ENCODE peak calls at places on chromosomes 16 and 17, in seven cellular contexts. N is T-helper 2 cell, G is psoas muscle, Q is NCI-H1092, Y is neural crest cell, V is T-helper 17 cell, W is upper lobe of left lung. H is an unnamed sample.

GRCh38 chr17:17675925-17676534 is 5.2 kb upstream of the RAI1 start:
- DNase-seq in N (peak), G (peak), Q (no peak), Y (no peak), V (no peak), W (no peak), H (no peak)

GRCh38 chr16:14164916-14165684 is 94.0 kb downstream of the MRTFB start:
- DNase-seq in N (no peak), G (no peak), Q (no peak), Y (no peak), V (no peak), W (no peak), H (no peak)

GRCh38 chr16:84044108-84044488 is 1.5 kb upstream of the SLC38A8 start:
- DNase-seq in N (no peak), G (no peak), Q (no peak), Y (no peak), V (no peak), W (no peak), H (no peak)

GRCh38 chr16:47592232-47592631 is 131.1 kb downstream of the PHKB start:
- DNase-seq in N (no peak), G (no peak), Q (no peak), Y (no peak), V (no peak), W (no peak), H (no peak)

GRCh38 chr17:7686221-7687071 is 844 bp downstream of the TP53 start:
- DNase-seq in N (peak), G (peak), Q (peak), Y (peak), V (peak), W (peak), H (peak)

GRCh38 chr17:57379237-57380054 is 123.1 kb downstream of the MSI2 start:
- DNase-seq in N (no peak), G (no peak), Q (no peak), Y (no peak), V (no peak), W (peak), H (no peak)

GRCh38 chr16:13378151-13378550 is 476.8 kb downstream of the SHISA9 start:
- DNase-seq in N (no peak), G (no peak), Q (no peak), Y (no peak), V (no peak), W (no peak), H (no peak)

GRCh38 chr16:87133966-87134945 is 182.9 kb downstream of the C16orf95 start:
- DNase-seq in N (no peak), G (no peak), Q (no peak), Y (no peak), V (no peak), W (no peak), H (no peak)

GRCh38 chr17:51407576-51407975 is 147.2 kb downstream of the UTP18 start:
- DNase-seq in N (no peak), G (no peak), Q (no peak), Y (no peak), V (no peak), W (no peak), H (no peak)

GRCh38 chr16:26129997-26130396 is 438.2 kb downstream of the HS3ST4 start:
- DNase-seq in N (no peak), G (no peak), Q (no peak), Y (no peak), V (no peak), W (no peak), H (no peak)

GRCh38 chr17:1511290-1511689 is 5.1 kb downstream of the INPP5K start:
- DNase-seq in N (no peak), G (peak), Q (no peak), Y (no peak), V (no peak), W (no peak), H (no peak)

GRCh38 chr16:50224297-50224696 is 42.1 kb upstream of the ADCY7 start:
- DNase-seq in N (no peak), G (no peak), Q (no peak), Y (no peak), V (no peak), W (no peak), H (no peak)

GRCh38 chr16:56632848-56633365 is 448 bp downstream of the MT1M start:
- DNase-seq in N (no peak), G (no peak), Q (no peak), Y (no peak), V (no peak), W (no peak), H (no peak)

GRCh38 chr17:65406552-65406951 is 154.9 kb downstream of the AXIN2 start:
- DNase-seq in N (no peak), G (no peak), Q (no peak), Y (no peak), V (no peak), W (no peak), H (no peak)

GRCh38 chr16:4263504-4264436 is 9.1 kb downstream of the TFAP4 start:
- DNase-seq in N (no peak), G (peak), Q (no peak), Y (peak), V (no peak), W (peak), H (no peak)

GRCh38 chr17:74431568-74432483 is at the start of gene GPRC5C:
- DNase-seq in N (no peak), G (peak), Q (peak), Y (no peak), V (no peak), W (peak), H (peak)

GRCh38 chr16:59733321-59733720 is 999.2 kb upstream of the GOT2 start:
- DNase-seq in N (no peak), G (no peak), Q (no peak), Y (no peak), V (no peak), W (no peak), H (no peak)

GRCh38 chr16:8087597-8088279 is 502.6 kb downstream of the TMEM114 start:
- DNase-seq in N (no peak), G (no peak), Q (no peak), Y (no peak), V (no peak), W (no peak), H (no peak)

GRCh38 chr16:87855852-87856715 is 13.2 kb downstream of the SLC7A5 start:
- DNase-seq in N (peak), G (peak), Q (no peak), Y (no peak), V (no peak), W (peak), H (no peak)

GRCh38 chr17:77366558-77367245 is 225.9 kb downstream of the SEC14L1 start:
- DNase-seq in N (no peak), G (peak), Q (peak), Y (no peak), V (no peak), W (no peak), H (no peak)

GRCh38 chr17:48484256-48484655 is 46.6 kb downstream of the HOXB1 start:
- DNase-seq in N (no peak), G (no peak), Q (no peak), Y (no peak), V (no peak), W (no peak), H (no peak)

GRCh38 chr16:3074860-3075545 is 9.6 kb downstream of the IL32 start:
- DNase-seq in N (peak), G (peak), Q (no peak), Y (no peak), V (peak), W (no peak), H (no peak)

GRCh38 chr16:8798174-8798527 is 512 bp downstream of the PMM2 start:
- DNase-seq in N (no peak), G (no peak), Q (no peak), Y (no peak), V (no peak), W (no peak), H (no peak)

GRCh38 chr16:48561960-48562393 is 48.0 kb downstream of the N4BP1 start:
- DNase-seq in N (no peak), G (no peak), Q (no peak), Y (no peak), V (no peak), W (no peak), H (no peak)

GRCh38 chr17:40320771-40321501 is 12.0 kb downstream of the RARA start:
- DNase-seq in N (peak), G (peak), Q (no peak), Y (no peak), V (peak), W (no peak), H (no peak)

GRCh38 chr17:30964878-30965277 is 6.0 kb upstream of the RNF135 start:
- DNase-seq in N (no peak), G (peak), Q (no peak), Y (no peak), V (no peak), W (no peak), H (no peak)

GRCh38 chr16:82301108-82301755 is 131.2 kb upstream of the MPHOSPH6 start:
- DNase-seq in N (no peak), G (no peak), Q (no peak), Y (no peak), V (no peak), W (no peak), H (no peak)

H was measured in progenitor cell of endocrine pancreas.